ENCODE peak calls at places on chromosomes 7 and 10, in four cellular contexts. T, J, Q and C are unnamed samples.

GRCh38 chr7:94043299-94043698 is 39.1 kb upstream of the BET1 start:
- DNase-seq in T (no peak), J (no peak), Q (peak), C (no peak)

GRCh38 chr10:96740579-96741281 is 20.4 kb upstream of the PIK3AP1 start:
- DNase-seq in T (peak), J (no peak), Q (no peak), C (no peak)

GRCh38 chr7:17406756-17407155 is 108.3 kb downstream of the AHR start:
- DNase-seq in T (no peak), J (no peak), Q (peak), C (no peak)

GRCh38 chr10:96910488-96911395 is 78.6 kb downstream of the LCOR start:
- DNase-seq in T (no peak), J (no peak), Q (peak), C (no peak)

GRCh38 chr7:150627959-150628358 is 4.2 kb downstream of the GIMAP6 start:
- DNase-seq in T (no peak), J (no peak), Q (no peak), C (no peak)

GRCh38 chr10:51718804-51719291 is 19.5 kb upstream of the CSTF2T start:
- DNase-seq in T (no peak), J (no peak), Q (peak), C (no peak)

GRCh38 chr7:29228289-29229011 is 33.9 kb downstream of the CHN2 start:
- DNase-seq in T (no peak), J (no peak), Q (no peak), C (peak)

GRCh38 chr10:110403593-110403992 is 94.1 kb upstream of the DUSP5 start:
- DNase-seq in T (no peak), J (no peak), Q (no peak), C (no peak)

GRCh38 chr10:114045071-114045737 is 1.5 kb downstream of the ADRB1 start:
- DNase-seq in T (no peak), J (peak), Q (no peak), C (peak)

GRCh38 chr10:69826789-69827532 is 25.3 kb downstream of the COL13A1 start:
- DNase-seq in T (no peak), J (peak), Q (no peak), C (no peak)

GRCh38 chr7:90211391-90212148 is at the start of gene STEAP2:
- DNase-seq in T (no peak), J (peak), Q (peak), C (peak)

GRCh38 chr7:30815016-30815854 is 44.0 kb downstream of the MINDY4 start:
- DNase-seq in T (no peak), J (no peak), Q (peak), C (no peak)

GRCh38 chr10:29740981-29741545 is 106.3 kb upstream of the SVIL start:
- DNase-seq in T (no peak), J (no peak), Q (no peak), C (no peak)

GRCh38 chr7:158016171-158017087 is 571.2 kb downstream of the PTPRN2 start:
- DNase-seq in T (no peak), J (no peak), Q (no peak), C (peak)

GRCh38 chr7:101678713-101679112 is 49.6 kb upstream of the MYL10 start:
- DNase-seq in T (no peak), J (no peak), Q (no peak), C (no peak)

GRCh38 chr7:31975546-31975945 is 94.7 kb downstream of the PDE1C start:
- DNase-seq in T (no peak), J (no peak), Q (no peak), C (no peak)

GRCh38 chr10:73796766-73797165 is 11.4 kb downstream of the ZSWIM8 start:
- DNase-seq in T (no peak), J (no peak), Q (no peak), C (no peak)

GRCh38 chr10:63267414-63268138 is 134.4 kb downstream of the NRBF2 start:
- DNase-seq in T (no peak), J (no peak), Q (peak), C (peak)

GRCh38 chr7:70317356-70317755 is 719.1 kb downstream of the AUTS2 start:
- DNase-seq in T (no peak), J (no peak), Q (peak), C (no peak)

GRCh38 chr7:83105063-83105462 is 57.6 kb downstream of the PCLO start:
- DNase-seq in T (no peak), J (no peak), Q (no peak), C (no peak)